ENCODE peak calls at places on chromosomes 16 and 17, in four cellular contexts. Z, H, E and K are unnamed samples. For H3K27me3, the result is how much of the 10 kb centered on the place peaks cover.

GRCh38 chr17:47719411-47720152 is 13.5 kb upstream of the TBX21 start:
- DNase-seq in Z (no peak), H (no peak), E (no peak), K (no peak)

GRCh38 chr16:57185446-57185944 is 344 bp downstream of the PSME3IP1 start:
- DNase-seq in Z (no peak), H (peak), E (peak), K (no peak)

GRCh38 chr17:47636273-47637030 is 13.3 kb upstream of the KPNB1 start:
- DNase-seq in Z (no peak), H (no peak), E (no peak), K (no peak)

GRCh38 chr17:64459284-64459747 is 10.4 kb downstream of the MILR1 start:
- DNase-seq in Z (no peak), H (peak), E (no peak), K (no peak)

GRCh38 chr16:75279277-75279676 is 27.9 kb upstream of the BCAR1 start:
- DNase-seq in Z (no peak), H (no peak), E (no peak), K (no peak)

GRCh38 chr17:63382136-63382535 is 64.0 kb downstream of the CYB561 start:
- DNase-seq in Z (no peak), H (no peak), E (no peak), K (no peak)

GRCh38 chr17:6505425-6506142 is 50.8 kb downstream of the PITPNM3 start:
- DNase-seq in Z (no peak), H (no peak), E (no peak), K (no peak)

GRCh38 chr17:4948997-4949320 is 629 bp upstream of the PFN1 start:
- DNase-seq in Z (peak), H (peak), E (peak), K (peak)

GRCh38 chr17:52158450-52159042 is at the start of gene CA10:
- DNase-seq in Z (peak), H (no peak), E (no peak), K (no peak)

DNA sequence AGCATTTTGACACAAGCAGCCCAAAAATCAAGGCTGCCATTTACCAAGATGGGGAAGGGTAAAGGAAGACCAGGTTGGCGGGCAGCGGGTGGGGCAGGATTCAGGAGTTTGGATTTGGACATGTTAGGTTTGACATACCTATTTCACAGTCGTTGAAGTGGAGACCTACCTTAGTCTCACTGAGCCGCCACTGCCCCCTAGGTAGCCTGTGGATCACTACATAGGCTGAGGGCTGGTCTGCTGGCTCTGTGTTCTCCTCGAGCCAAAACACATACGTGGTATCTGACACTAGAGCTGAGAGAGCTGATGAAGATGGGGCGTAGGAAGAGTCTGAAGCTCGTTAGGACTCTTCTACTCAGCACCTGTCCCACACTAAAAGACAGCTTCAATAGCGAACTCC is 115.1 kb downstream of the HIC1 start:
- DNase-seq in Z (no peak), H (peak), E (no peak), K (no peak)
- TF ChIP-seq CTCF in Z (no peak), H (no peak), E (no peak), K (no peak)

GRCh38 chr16:4748682-4749411 is 14.5 kb downstream of the DNAAF8 start:
- DNase-seq in Z (no peak), H (no peak), E (no peak), K (no peak)
- H3K27ac ChIP-seq in Z (no peak), H (no peak), E (no peak), K (no peak)

DNA sequence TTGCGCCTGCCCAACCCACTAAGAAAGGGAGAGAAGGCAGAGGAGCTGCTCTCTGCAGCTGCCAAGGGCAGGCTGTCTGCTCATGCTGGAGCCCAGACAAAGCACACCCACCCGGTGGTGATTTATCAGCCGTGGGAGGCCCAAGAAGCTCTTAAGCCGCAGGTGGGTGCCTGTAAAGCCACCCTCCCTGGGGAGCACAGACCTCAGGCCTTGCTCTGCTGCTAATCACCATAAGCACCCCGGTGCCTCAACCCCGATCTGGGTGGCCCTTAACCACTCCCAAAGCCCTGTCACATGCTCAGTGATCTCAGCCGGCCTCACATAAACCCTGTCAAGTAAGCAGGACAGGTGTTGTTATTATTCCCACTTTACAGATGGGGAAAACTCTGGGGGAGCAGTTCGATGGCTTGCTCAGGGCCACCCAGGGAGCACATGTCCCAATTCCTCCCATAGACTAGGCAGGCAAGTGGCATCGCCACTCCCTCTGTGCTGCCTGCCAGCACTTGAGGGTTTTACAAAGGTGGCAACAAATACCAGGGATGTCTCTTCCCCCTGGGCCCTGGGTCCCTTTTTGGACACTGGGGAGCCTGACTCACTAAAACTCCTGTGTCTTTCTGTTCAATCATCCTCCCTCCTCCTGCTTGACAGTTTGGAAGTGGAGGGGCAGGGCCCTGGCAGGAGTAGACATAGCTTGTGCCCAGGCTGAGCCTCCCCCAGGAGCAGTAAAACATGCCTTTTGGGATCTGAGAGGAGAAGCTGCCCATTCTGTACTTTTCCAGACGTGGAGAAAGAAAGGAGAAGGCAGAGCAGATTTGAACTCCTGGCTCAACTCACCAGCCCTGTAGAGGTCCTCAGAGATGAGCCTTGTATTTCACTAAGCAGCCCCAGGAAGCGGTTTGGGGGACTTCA is 299.3 kb downstream of the SOX9 start:
- DNase-seq in Z (no peak), H (peak), E (no peak), K (no peak)
- H3K27me3 ChIP-seq in Z (under half), H (under half), E (under half), K (under half)

GRCh38 chr16:17130733-17131132 is 340.0 kb downstream of the XYLT1 start:
- DNase-seq in Z (no peak), H (no peak), E (no peak), K (no peak)

GRCh38 chr16:17133851-17134250 is 336.9 kb downstream of the XYLT1 start:
- DNase-seq in Z (no peak), H (no peak), E (no peak), K (no peak)

GRCh38 chr16:17134586-17134985 is 336.2 kb downstream of the XYLT1 start:
- DNase-seq in Z (no peak), H (no peak), E (no peak), K (no peak)

GRCh38 chr16:17129971-17130370 is 340.8 kb downstream of the XYLT1 start:
- DNase-seq in Z (no peak), H (no peak), E (no peak), K (no peak)

GRCh38 chr16:17131351-17131750 is 339.4 kb downstream of the XYLT1 start:
- DNase-seq in Z (no peak), H (no peak), E (no peak), K (no peak)
- TF ChIP-seq CTCF in Z (no peak), H (no peak), E (no peak), K (no peak)

GRCh38 chr17:45149669-45150603 is 1.7 kb downstream of the HEXIM1 start:
- DNase-seq in Z (peak), H (peak), E (peak), K (no peak)
- H3K27ac ChIP-seq in Z (peak), H (peak), E (peak), K (peak)

GRCh38 chr17:78619334-78619733 is 42.1 kb upstream of the DNAH17 start:
- DNase-seq in Z (no peak), H (no peak), E (no peak), K (no peak)
- H3K27me3 ChIP-seq in Z (under half), H (under half), E (under half), K (under half)

DNA sequence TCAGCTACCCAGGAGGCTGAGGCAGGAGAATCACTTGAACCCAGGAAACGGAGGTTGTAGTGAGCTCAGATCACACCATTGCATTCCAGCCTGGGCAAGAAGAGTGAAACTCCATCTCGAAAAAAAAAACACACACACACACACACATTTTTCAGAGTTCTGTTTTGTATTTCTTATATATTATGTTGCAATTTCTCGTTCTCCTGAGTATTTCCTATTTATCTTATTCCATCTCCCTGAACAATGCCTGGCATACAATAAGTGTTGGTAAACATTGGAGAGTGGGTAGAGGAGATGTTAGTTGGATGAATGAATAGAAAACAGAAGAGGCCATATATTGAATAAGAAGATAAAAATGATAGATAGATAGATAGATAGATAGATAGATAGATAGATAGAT is 167.8 kb upstream of the CDH5 start:
- DNase-seq in Z (no peak), H (no peak), E (no peak), K (no peak)
- TF ChIP-seq CTCF in Z (no peak), H (no peak), E (no peak), K (no peak)

GRCh38 chr17:77602062-77602746 is 356.3 kb upstream of the TNRC6C start:
- DNase-seq in Z (peak), H (peak), E (peak), K (peak)

GRCh38 chr17:77604301-77605031 is 354.0 kb upstream of the TNRC6C start:
- DNase-seq in Z (no peak), H (no peak), E (no peak), K (peak)

GRCh38 chr17:77600346-77600745 is 358.2 kb upstream of the TNRC6C start:
- DNase-seq in Z (no peak), H (no peak), E (no peak), K (peak)

GRCh38 chr17:77601054-77601979 is 357.2 kb upstream of the TNRC6C start:
- DNase-seq in Z (peak), H (no peak), E (peak), K (peak)

GRCh38 chr17:77602883-77603640 is 355.4 kb upstream of the TNRC6C start:
- DNase-seq in Z (no peak), H (no peak), E (no peak), K (peak)
- H3K27ac ChIP-seq in Z (peak), H (peak), E (peak), K (peak)